ENCODE peak calls at places on chromosomes 12 and 14, in eight cellular contexts. One of them, this sample, is unnamed.

GRCh38 chr12:67286257-67286656 is 17.1 kb downstream of the CAND1 start:
- DNase-seq in HCT116: no peak
- DNase-seq in NCI-H774: no peak
- DNase-seq in mesendoderm: no peak
- DNase-seq in iris pigment epithelial cell: no peak
- DNase-seq in cardiac muscle cell: no peak
- DNase-seq in frontal cortex: no peak
- DNase-seq in skeletal muscle cell: no peak
- DNase-seq in this sample: no peak

GRCh38 chr14:59787045-59787674 is 83.4 kb downstream of the RTN1 start:
- DNase-seq in frontal cortex: no peak
- DNase-seq in cardiac muscle cell: no peak
- DNase-seq in mesendoderm: peak
- DNase-seq in skeletal muscle cell: no peak
- DNase-seq in iris pigment epithelial cell: peak
- DNase-seq in NCI-H774: no peak
- DNase-seq in HCT116: no peak
- DNase-seq in this sample: no peak

GRCh38 chr14:72588521-72588920 is 305.4 kb downstream of the DPF3 start:
- DNase-seq in NCI-H774: no peak
- DNase-seq in cardiac muscle cell: no peak
- DNase-seq in iris pigment epithelial cell: no peak
- DNase-seq in frontal cortex: no peak
- DNase-seq in mesendoderm: no peak
- DNase-seq in HCT116: no peak
- DNase-seq in skeletal muscle cell: no peak
- DNase-seq in this sample: no peak

GRCh38 chr12:109553929-109554500 is 19.3 kb downstream of the MMAB start:
- DNase-seq in cardiac muscle cell: no peak
- DNase-seq in iris pigment epithelial cell: no peak
- DNase-seq in frontal cortex: no peak
- DNase-seq in skeletal muscle cell: no peak
- DNase-seq in NCI-H774: no peak
- DNase-seq in HCT116: no peak
- DNase-seq in mesendoderm: no peak
- DNase-seq in this sample: no peak

GRCh38 chr14:32728526-32728925 is 210.2 kb upstream of the NPAS3 start:
- DNase-seq in HCT116: no peak
- DNase-seq in skeletal muscle cell: no peak
- DNase-seq in NCI-H774: no peak
- DNase-seq in iris pigment epithelial cell: no peak
- DNase-seq in frontal cortex: no peak
- DNase-seq in cardiac muscle cell: no peak
- DNase-seq in mesendoderm: no peak
- DNase-seq in this sample: no peak

GRCh38 chr14:65352964-65353530 is 59.5 kb upstream of the FUT8 start:
- DNase-seq in NCI-H774: no peak
- DNase-seq in skeletal muscle cell: no peak
- DNase-seq in HCT116: peak
- DNase-seq in iris pigment epithelial cell: no peak
- DNase-seq in cardiac muscle cell: no peak
- DNase-seq in mesendoderm: no peak
- DNase-seq in frontal cortex: no peak
- DNase-seq in this sample: no peak

GRCh38 chr14:74973003-74973614 is 17.7 kb upstream of the PGF start:
- DNase-seq in skeletal muscle cell: no peak
- DNase-seq in iris pigment epithelial cell: peak
- DNase-seq in HCT116: no peak
- DNase-seq in cardiac muscle cell: peak
- DNase-seq in frontal cortex: no peak
- DNase-seq in mesendoderm: no peak
- DNase-seq in NCI-H774: no peak
- DNase-seq in this sample: no peak

GRCh38 chr14:85221832-85222231 is 308.1 kb upstream of the FLRT2 start:
- DNase-seq in iris pigment epithelial cell: no peak
- DNase-seq in frontal cortex: no peak
- DNase-seq in cardiac muscle cell: no peak
- DNase-seq in skeletal muscle cell: no peak
- DNase-seq in HCT116: no peak
- DNase-seq in mesendoderm: no peak
- DNase-seq in NCI-H774: no peak
- DNase-seq in this sample: no peak

GRCh38 chr12:47038270-47038748 is 41.1 kb upstream of the PCED1B start:
- DNase-seq in mesendoderm: peak
- DNase-seq in cardiac muscle cell: peak
- DNase-seq in HCT116: no peak
- DNase-seq in frontal cortex: no peak
- DNase-seq in NCI-H774: no peak
- DNase-seq in skeletal muscle cell: no peak
- DNase-seq in iris pigment epithelial cell: peak
- DNase-seq in this sample: no peak

GRCh38 chr12:65093571-65093970 is 27.5 kb downstream of the WIF1 start:
- DNase-seq in NCI-H774: no peak
- DNase-seq in HCT116: no peak
- DNase-seq in cardiac muscle cell: no peak
- DNase-seq in frontal cortex: no peak
- DNase-seq in mesendoderm: no peak
- DNase-seq in iris pigment epithelial cell: no peak
- DNase-seq in skeletal muscle cell: no peak
- DNase-seq in this sample: no peak

GRCh38 chr12:51351913-51352532 is 5.5 kb upstream of the CELA1 start:
- DNase-seq in mesendoderm: peak
- DNase-seq in cardiac muscle cell: peak
- DNase-seq in HCT116: peak
- DNase-seq in iris pigment epithelial cell: peak
- DNase-seq in NCI-H774: peak
- DNase-seq in frontal cortex: no peak
- DNase-seq in skeletal muscle cell: peak
- DNase-seq in this sample: peak